ENCODE peak calls at places on chromosomes 1 and 21, in nine cellular contexts. One of them, this sample, is unnamed.

GRCh38 chr1:1041092-1041503 is 21.2 kb downstream of the AGRN start:
- DNase-seq in A549: no peak
- DNase-seq in psoas muscle: no peak
- DNase-seq in CD4-positive, CD25-positive, alpha-beta regulatory T cell: no peak
- DNase-seq in DND-41: no peak
- DNase-seq in transverse colon: no peak
- DNase-seq in mesendoderm: peak; percentile 70
- DNase-seq in neural progenitor cell: peak; percentile 83
- DNase-seq in kidney: no peak
- DNase-seq in this sample: no peak

GRCh38 chr1:182507685-182508084 is 57.7 kb downstream of the RGSL1 start:
- DNase-seq in A549: no peak
- DNase-seq in psoas muscle: no peak
- DNase-seq in CD4-positive, CD25-positive, alpha-beta regulatory T cell: no peak
- DNase-seq in DND-41: no peak
- DNase-seq in transverse colon: peak; percentile 86
- DNase-seq in mesendoderm: no peak
- DNase-seq in neural progenitor cell: no peak
- DNase-seq in kidney: no peak
- DNase-seq in this sample: peak; percentile 91

GRCh38 chr1:172704003-172704402 is 45.1 kb downstream of the FASLG start:
- DNase-seq in A549: no peak
- DNase-seq in psoas muscle: no peak
- DNase-seq in CD4-positive, CD25-positive, alpha-beta regulatory T cell: no peak
- DNase-seq in DND-41: peak; percentile 23
- DNase-seq in transverse colon: peak; percentile 12
- DNase-seq in mesendoderm: no peak
- DNase-seq in neural progenitor cell: no peak
- DNase-seq in kidney: no peak
- DNase-seq in this sample: no peak

GRCh38 chr1:246382589-246382988 is 124.5 kb downstream of the SMYD3 start:
- DNase-seq in A549: no peak
- DNase-seq in psoas muscle: no peak
- DNase-seq in CD4-positive, CD25-positive, alpha-beta regulatory T cell: no peak
- DNase-seq in DND-41: no peak
- DNase-seq in transverse colon: no peak
- DNase-seq in mesendoderm: no peak
- DNase-seq in neural progenitor cell: no peak
- DNase-seq in kidney: no peak
- DNase-seq in this sample: no peak

GRCh38 chr1:62508187-62508758 is 71.4 kb downstream of the USP1 start:
- DNase-seq in A549: peak; percentile 7
- DNase-seq in psoas muscle: no peak
- DNase-seq in CD4-positive, CD25-positive, alpha-beta regulatory T cell: no peak
- DNase-seq in DND-41: peak; percentile 21
- DNase-seq in transverse colon: no peak
- DNase-seq in mesendoderm: peak; percentile 39
- DNase-seq in neural progenitor cell: peak; percentile 17
- DNase-seq in kidney: no peak
- DNase-seq in this sample: peak; percentile 22

GRCh38 chr1:222601233-222601632 is 11.5 kb upstream of the TAF1A start:
- DNase-seq in A549: no peak
- DNase-seq in psoas muscle: no peak
- DNase-seq in CD4-positive, CD25-positive, alpha-beta regulatory T cell: no peak
- DNase-seq in DND-41: no peak
- DNase-seq in transverse colon: no peak
- DNase-seq in mesendoderm: no peak
- DNase-seq in neural progenitor cell: no peak
- DNase-seq in kidney: no peak
- DNase-seq in this sample: no peak

GRCh38 chr1:204359474-204360255 is at the start of gene PLEKHA6:
- DNase-seq in A549: no peak
- DNase-seq in psoas muscle: peak; percentile 49
- DNase-seq in CD4-positive, CD25-positive, alpha-beta regulatory T cell: no peak
- DNase-seq in DND-41: peak; percentile 55
- DNase-seq in transverse colon: no peak
- DNase-seq in mesendoderm: peak; percentile 61
- DNase-seq in neural progenitor cell: peak; percentile 71
- DNase-seq in kidney: peak; percentile 88
- DNase-seq in this sample: no peak

GRCh38 chr1:19635646-19636045 is 8.5 kb upstream of the NBL1 start:
- DNase-seq in A549: no peak
- DNase-seq in psoas muscle: no peak
- DNase-seq in CD4-positive, CD25-positive, alpha-beta regulatory T cell: no peak
- DNase-seq in DND-41: no peak
- DNase-seq in transverse colon: no peak
- DNase-seq in mesendoderm: no peak
- DNase-seq in neural progenitor cell: no peak
- DNase-seq in kidney: no peak
- DNase-seq in this sample: no peak

GRCh38 chr21:30842990-30843389 is 13.4 kb upstream of the KRTAP7-1 start:
- DNase-seq in A549: no peak
- DNase-seq in psoas muscle: no peak
- DNase-seq in CD4-positive, CD25-positive, alpha-beta regulatory T cell: no peak
- DNase-seq in DND-41: no peak
- DNase-seq in transverse colon: no peak
- DNase-seq in mesendoderm: peak; percentile 12
- DNase-seq in neural progenitor cell: no peak
- DNase-seq in kidney: no peak
- DNase-seq in this sample: no peak

GRCh38 chr1:16984717-16985116 is 4.3 kb upstream of the MFAP2 start:
- DNase-seq in A549: no peak
- DNase-seq in psoas muscle: peak; percentile 88
- DNase-seq in CD4-positive, CD25-positive, alpha-beta regulatory T cell: no peak
- DNase-seq in DND-41: no peak
- DNase-seq in transverse colon: peak; percentile 26
- DNase-seq in mesendoderm: peak; percentile 65
- DNase-seq in neural progenitor cell: no peak
- DNase-seq in kidney: no peak
- DNase-seq in this sample: peak; percentile 40

GRCh38 chr1:21077085-21077484 is 99.6 kb downstream of the EIF4G3 start:
- DNase-seq in A549: no peak
- DNase-seq in psoas muscle: peak; percentile 37
- DNase-seq in CD4-positive, CD25-positive, alpha-beta regulatory T cell: no peak
- DNase-seq in DND-41: no peak
- DNase-seq in transverse colon: no peak
- DNase-seq in mesendoderm: peak; percentile 53
- DNase-seq in neural progenitor cell: no peak
- DNase-seq in kidney: no peak
- DNase-seq in this sample: no peak

GRCh38 chr1:51445346-51446090 is 73.5 kb downstream of the EPS15 start:
- DNase-seq in A549: no peak
- DNase-seq in psoas muscle: no peak
- DNase-seq in CD4-positive, CD25-positive, alpha-beta regulatory T cell: no peak
- DNase-seq in DND-41: no peak
- DNase-seq in transverse colon: no peak
- DNase-seq in mesendoderm: no peak
- DNase-seq in neural progenitor cell: no peak
- DNase-seq in kidney: no peak
- DNase-seq in this sample: no peak

GRCh38 chr21:24353492-24353891 is 1253.8 kb downstream of the MRPL39 start:
- DNase-seq in A549: no peak
- DNase-seq in psoas muscle: no peak
- DNase-seq in CD4-positive, CD25-positive, alpha-beta regulatory T cell: no peak
- DNase-seq in DND-41: no peak
- DNase-seq in transverse colon: no peak
- DNase-seq in mesendoderm: no peak
- DNase-seq in neural progenitor cell: no peak
- DNase-seq in kidney: no peak
- DNase-seq in this sample: no peak

GRCh38 chr1:16092923-16093511 is 19.6 kb upstream of the FAM131C start:
- DNase-seq in A549: no peak
- DNase-seq in psoas muscle: no peak
- DNase-seq in CD4-positive, CD25-positive, alpha-beta regulatory T cell: no peak
- DNase-seq in DND-41: no peak
- DNase-seq in transverse colon: no peak
- DNase-seq in mesendoderm: no peak
- DNase-seq in neural progenitor cell: no peak
- DNase-seq in kidney: no peak
- DNase-seq in this sample: no peak

GRCh38 chr21:44911384-44912157 is 9.1 kb downstream of the ITGB2 start:
- DNase-seq in A549: no peak
- DNase-seq in psoas muscle: peak; percentile 56
- DNase-seq in CD4-positive, CD25-positive, alpha-beta regulatory T cell: peak; percentile 29
- DNase-seq in DND-41: peak; percentile 74
- DNase-seq in transverse colon: peak; percentile 90
- DNase-seq in mesendoderm: no peak
- DNase-seq in neural progenitor cell: no peak
- DNase-seq in kidney: peak; percentile 93
- DNase-seq in this sample: peak; percentile 88

GRCh38 chr1:167934407-167935251 is 1.9 kb upstream of the DCAF6 start:
- DNase-seq in A549: no peak
- DNase-seq in psoas muscle: no peak
- DNase-seq in CD4-positive, CD25-positive, alpha-beta regulatory T cell: no peak
- DNase-seq in DND-41: no peak
- DNase-seq in transverse colon: no peak
- DNase-seq in mesendoderm: no peak
- DNase-seq in neural progenitor cell: no peak
- DNase-seq in kidney: no peak
- DNase-seq in this sample: no peak

GRCh38 chr1:161970633-161971032 is 53.0 kb downstream of the OLFML2B start:
- DNase-seq in A549: no peak
- DNase-seq in psoas muscle: no peak
- DNase-seq in CD4-positive, CD25-positive, alpha-beta regulatory T cell: no peak
- DNase-seq in DND-41: no peak
- DNase-seq in transverse colon: no peak
- DNase-seq in mesendoderm: no peak
- DNase-seq in neural progenitor cell: no peak
- DNase-seq in kidney: no peak
- DNase-seq in this sample: no peak

GRCh38 chr1:24297187-24297851 is 21.8 kb upstream of the GRHL3 start:
- DNase-seq in A549: no peak
- DNase-seq in psoas muscle: no peak
- DNase-seq in CD4-positive, CD25-positive, alpha-beta regulatory T cell: no peak
- DNase-seq in DND-41: no peak
- DNase-seq in transverse colon: no peak
- DNase-seq in mesendoderm: no peak
- DNase-seq in neural progenitor cell: no peak
- DNase-seq in kidney: no peak
- DNase-seq in this sample: no peak

DNA sequence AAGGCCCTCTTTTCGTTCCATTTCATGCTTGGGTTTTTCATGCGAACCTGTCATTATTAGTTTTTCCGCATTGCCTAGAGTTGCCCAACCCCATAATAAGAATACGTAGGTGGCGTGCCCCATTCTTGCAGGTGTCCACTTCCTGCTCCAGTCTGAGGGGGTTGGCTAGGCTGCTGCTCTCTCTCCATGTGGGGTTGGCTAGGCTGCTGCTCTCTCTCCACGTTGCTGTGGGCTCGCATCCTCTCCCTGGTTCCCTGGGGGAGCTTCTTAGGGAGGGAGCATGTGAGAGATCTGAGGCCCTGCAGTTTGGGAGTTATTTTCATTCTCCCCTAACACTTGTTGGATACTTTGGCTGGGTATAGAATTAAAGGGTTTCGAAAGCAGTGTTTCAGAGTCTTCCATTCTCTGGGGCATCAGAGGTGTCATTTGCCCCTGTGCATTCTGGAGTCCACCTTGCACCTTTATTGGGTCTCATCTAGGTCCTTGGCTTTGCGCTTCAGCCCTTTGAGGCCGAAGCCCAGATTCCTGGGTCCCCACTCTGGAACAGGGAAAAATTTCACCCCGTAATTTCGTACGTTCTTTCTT is 8.6 kb downstream of the C1orf35 start:
- DNase-seq in A549: no peak
- DNase-seq in psoas muscle: no peak
- DNase-seq in CD4-positive, CD25-positive, alpha-beta regulatory T cell: no peak
- DNase-seq in DND-41: peak; percentile 10
- DNase-seq in transverse colon: peak; percentile 6
- DNase-seq in mesendoderm: no peak
- DNase-seq in neural progenitor cell: no peak
- DNase-seq in kidney: peak; percentile 43
- DNase-seq in this sample: no peak
- H3K4me1 ChIP-seq in A549: peaks cover 12% of the 10 kb centered on the region
- H3K4me1 ChIP-seq in psoas muscle: peaks cover 33% of the 10 kb centered on the region
- H3K4me1 ChIP-seq in CD4-positive, CD25-positive, alpha-beta regulatory T cell: peaks cover 32% of the 10 kb centered on the region
- H3K4me1 ChIP-seq in DND-41: peaks cover 6% of the 10 kb centered on the region
- H3K4me1 ChIP-seq in transverse colon: peaks cover 29% of the 10 kb centered on the region
- H3K4me1 ChIP-seq in mesendoderm: no peaks in the 10 kb centered on the region
- H3K4me1 ChIP-seq in neural progenitor cell: no peaks in the 10 kb centered on the region
- H3K4me1 ChIP-seq in kidney: peaks cover 17% of the 10 kb centered on the region
- H3K4me1 ChIP-seq in this sample: peaks cover 12% of the 10 kb centered on the region

DNA sequence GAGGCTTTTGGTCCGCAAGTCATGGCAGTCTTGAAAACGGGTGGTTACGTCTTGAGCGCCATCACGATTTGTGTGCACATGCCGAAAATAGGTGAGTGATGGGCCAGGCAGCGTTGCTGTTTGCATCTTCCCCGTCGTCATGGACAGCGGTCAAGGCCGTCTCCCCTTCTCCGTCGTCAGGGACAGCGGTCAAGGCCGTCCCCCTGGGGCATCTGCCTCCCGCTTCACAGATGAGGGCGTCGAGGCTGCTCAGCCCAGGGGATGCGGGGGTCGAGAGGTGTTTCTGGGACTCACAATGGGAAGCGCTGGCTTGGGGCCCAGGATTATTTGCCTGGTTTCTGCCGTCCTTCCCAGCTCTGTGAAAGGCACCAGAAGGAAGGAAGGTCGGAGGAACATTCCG is 162.2 kb downstream of the PRDM16 start:
- DNase-seq in A549: no peak
- DNase-seq in psoas muscle: no peak
- DNase-seq in CD4-positive, CD25-positive, alpha-beta regulatory T cell: no peak
- DNase-seq in DND-41: no peak
- DNase-seq in transverse colon: no peak
- DNase-seq in mesendoderm: no peak
- DNase-seq in neural progenitor cell: no peak
- DNase-seq in kidney: no peak
- DNase-seq in this sample: no peak
- H3K27ac ChIP-seq in A549: no peak overlapping the region
- H3K27ac ChIP-seq in psoas muscle: no peak overlapping the region
- H3K27ac ChIP-seq in CD4-positive, CD25-positive, alpha-beta regulatory T cell: no peak overlapping the region
- H3K27ac ChIP-seq in DND-41: no peak overlapping the region
- H3K27ac ChIP-seq in transverse colon: no peak overlapping the region
- H3K27ac ChIP-seq in mesendoderm: no peak overlapping the region
- H3K27ac ChIP-seq in neural progenitor cell: no peak overlapping the region
- H3K27ac ChIP-seq in kidney: no peak overlapping the region
- H3K27ac ChIP-seq in this sample: no peak overlapping the region

GRCh38 chr1:231418741-231419107 is 3.4 kb downstream of the EGLN1 start:
- DNase-seq in A549: no peak
- DNase-seq in psoas muscle: no peak
- DNase-seq in CD4-positive, CD25-positive, alpha-beta regulatory T cell: no peak
- DNase-seq in DND-41: no peak
- DNase-seq in transverse colon: no peak
- DNase-seq in mesendoderm: no peak
- DNase-seq in neural progenitor cell: no peak
- DNase-seq in kidney: peak; percentile 18
- DNase-seq in this sample: no peak
- H3K4me3 ChIP-seq in A549: peak overlapping the region; percentile 80
- H3K4me3 ChIP-seq in psoas muscle: peak overlapping the region; percentile 91
- H3K4me3 ChIP-seq in CD4-positive, CD25-positive, alpha-beta regulatory T cell: peak overlapping the region; percentile 97
- H3K4me3 ChIP-seq in DND-41: peak overlapping the region; percentile 92
- H3K4me3 ChIP-seq in transverse colon: peak overlapping the region; percentile 95
- H3K4me3 ChIP-seq in mesendoderm: no peak overlapping the region
- H3K4me3 ChIP-seq in neural progenitor cell: peak overlapping the region; percentile 88
- H3K4me3 ChIP-seq in kidney: peak overlapping the region; percentile 73
- H3K4me3 ChIP-seq in this sample: peak overlapping the region; percentile 76

DNA sequence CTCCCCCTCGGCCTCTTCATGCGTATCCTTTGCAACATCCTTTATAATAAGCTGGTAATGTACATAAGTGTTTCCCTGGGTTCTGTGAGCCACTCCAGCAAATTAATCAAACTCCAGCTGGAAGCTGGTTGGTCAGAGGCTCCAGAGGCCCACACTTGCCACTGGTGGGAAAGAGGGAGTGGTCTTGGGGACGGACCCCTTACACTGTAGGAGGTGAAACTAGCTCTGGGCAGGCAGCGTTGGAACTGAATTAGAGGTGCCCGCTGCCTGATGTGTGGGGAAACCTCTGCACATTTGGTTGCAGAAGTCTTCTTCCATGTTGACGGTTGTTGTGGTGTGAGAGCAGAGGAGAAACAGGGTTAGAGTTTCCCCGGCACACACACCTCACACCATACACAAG is 14.6 kb upstream of the COL6A1 start:
- DNase-seq in A549: no peak
- DNase-seq in psoas muscle: no peak
- DNase-seq in CD4-positive, CD25-positive, alpha-beta regulatory T cell: no peak
- DNase-seq in DND-41: no peak
- DNase-seq in transverse colon: no peak
- DNase-seq in mesendoderm: no peak
- DNase-seq in neural progenitor cell: no peak
- DNase-seq in kidney: no peak
- DNase-seq in this sample: no peak
- H3K4me1 ChIP-seq in A549: no peaks in the 10 kb centered on the region
- H3K4me1 ChIP-seq in psoas muscle: no peaks in the 10 kb centered on the region
- H3K4me1 ChIP-seq in CD4-positive, CD25-positive, alpha-beta regulatory T cell: no peaks in the 10 kb centered on the region
- H3K4me1 ChIP-seq in DND-41: no peaks in the 10 kb centered on the region
- H3K4me1 ChIP-seq in transverse colon: peaks cover 18% of the 10 kb centered on the region
- H3K4me1 ChIP-seq in mesendoderm: peaks cover 2% of the 10 kb centered on the region
- H3K4me1 ChIP-seq in neural progenitor cell: no peaks in the 10 kb centered on the region
- H3K4me1 ChIP-seq in kidney: no peaks in the 10 kb centered on the region
- H3K4me1 ChIP-seq in this sample: no peaks in the 10 kb centered on the region